ENCODE peak calls at places on chromosomes 2 and 18, in eight cellular contexts. O, K, S, D, W, J, R and V are unnamed samples.

GRCh38 chr2:64296695-64297346 is 152.6 kb upstream of the PELI1 start:
- DNase-seq in R (no peak), S (no peak), W (no peak), J (no peak), K (peak), O (no peak), D (no peak), V (no peak)

GRCh38 chr2:108396845-108397244 is 19.1 kb downstream of the SULT1C4 start:
- DNase-seq in K (peak), J (no peak), R (no peak), S (no peak), O (peak), W (no peak), D (peak), V (no peak)

GRCh38 chr2:113762377-113763118 is 6.1 kb upstream of the SLC35F5 start:
- DNase-seq in S (no peak), R (no peak), W (no peak), O (peak), D (peak), J (no peak), K (peak), V (no peak)

GRCh38 chr2:70458661-70459060 is 95.0 kb downstream of the TGFA start:
- DNase-seq in R (no peak), K (no peak), S (no peak), W (no peak), J (no peak), D (no peak), O (no peak), V (no peak)

GRCh38 chr2:241035818-241036396 is 37.5 kb downstream of the SNED1 start:
- DNase-seq in S (peak), J (no peak), W (no peak), R (no peak), D (no peak), K (no peak), O (no peak), V (no peak)

GRCh38 chr2:96404446-96405373 is 69.1 kb downstream of the NCAPH start:
- DNase-seq in S (no peak), W (no peak), D (no peak), J (no peak), O (no peak), K (no peak), R (no peak), V (no peak)

GRCh38 chr2:158967114-158967730 is 1.2 kb upstream of the TANC1 start:
- DNase-seq in R (no peak), O (no peak), K (no peak), S (no peak), J (no peak), W (no peak), D (peak), V (peak)

GRCh38 chr2:189799030-189799331 is 14.7 kb downstream of the PMS1 start:
- DNase-seq in J (no peak), O (no peak), K (no peak), W (no peak), S (no peak), D (no peak), R (no peak), V (no peak)

GRCh38 chr2:137048455-137048854 is 283.1 kb downstream of the THSD7B start:
- DNase-seq in K (no peak), S (no peak), D (no peak), O (no peak), W (no peak), R (no peak), J (no peak), V (no peak)

GRCh38 chr2:101442667-101443061 is 32.2 kb downstream of the RFX8 start:
- DNase-seq in S (no peak), R (no peak), K (no peak), J (no peak), O (peak), D (peak), W (no peak), V (no peak)
- TF ChIP-seq CTCF in S (no peak), R (no peak), K (no peak), J (no peak), O (peak), D (peak), W (no peak), V (no peak)

GRCh38 chr18:67109535-67109934 is 407.0 kb downstream of the DSEL start:
- DNase-seq in S (no peak), K (no peak), R (no peak), J (no peak), D (no peak), W (no peak), O (no peak), V (no peak)

GRCh38 chr18:67108894-67109293 is 407.6 kb downstream of the DSEL start:
- DNase-seq in R (no peak), O (no peak), S (no peak), D (no peak), J (no peak), W (no peak), K (no peak), V (no peak)

DNA sequence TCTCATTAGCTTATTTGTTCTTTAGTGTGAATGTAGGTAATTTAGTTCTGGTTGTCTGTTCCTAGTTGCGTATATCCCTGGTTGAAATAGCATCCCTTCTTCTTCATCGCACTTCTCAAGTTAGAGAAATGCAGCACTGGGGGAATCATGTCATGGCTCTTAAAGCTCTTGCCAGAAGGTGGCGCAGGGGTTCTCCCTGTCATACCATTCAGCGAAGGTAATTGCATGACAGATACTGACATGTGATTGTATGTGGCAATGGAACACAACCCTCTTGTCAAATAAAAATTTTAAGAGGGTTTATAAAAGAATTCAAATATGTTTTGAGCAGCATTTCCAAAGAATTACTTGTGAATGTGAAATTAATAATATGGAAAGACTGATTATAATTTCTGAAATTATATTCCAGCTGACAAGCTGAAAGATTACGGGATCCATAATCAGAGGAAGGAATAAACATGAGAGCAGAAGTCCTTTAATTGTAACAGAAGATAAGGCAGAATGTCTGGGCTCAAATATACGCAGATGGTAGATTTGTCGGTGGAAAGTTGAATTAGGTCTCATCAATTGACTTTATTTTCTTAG is 411.7 kb downstream of the DSEL start:
- DNase-seq in R (no peak), W (peak), K (peak), J (peak), O (peak), S (peak), D (peak), V (peak)
- TF ChIP-seq CTCF in R (peak), W (peak), K (peak), J (peak), O (peak), S (peak), D (peak), V (peak)

GRCh38 chr2:25054720-25055119 is 12.8 kb downstream of the EFR3B start:
- DNase-seq in S (no peak), D (no peak), W (no peak), K (no peak), J (no peak), R (no peak), O (no peak), V (no peak)
- TF ChIP-seq CTCF in S (no peak), D (no peak), W (no peak), K (no peak), J (no peak), R (no peak), O (no peak), V (no peak)

GRCh38 chr18:29892960-29893558 is 1149.5 kb downstream of the DSC3 start:
- DNase-seq in K (no peak), R (no peak), W (no peak), O (peak), S (no peak), J (no peak), D (peak), V (no peak)
- TF ChIP-seq CTCF in K (peak), R (no peak), W (peak), O (peak), S (no peak), J (peak), D (peak), V (peak)

DNA sequence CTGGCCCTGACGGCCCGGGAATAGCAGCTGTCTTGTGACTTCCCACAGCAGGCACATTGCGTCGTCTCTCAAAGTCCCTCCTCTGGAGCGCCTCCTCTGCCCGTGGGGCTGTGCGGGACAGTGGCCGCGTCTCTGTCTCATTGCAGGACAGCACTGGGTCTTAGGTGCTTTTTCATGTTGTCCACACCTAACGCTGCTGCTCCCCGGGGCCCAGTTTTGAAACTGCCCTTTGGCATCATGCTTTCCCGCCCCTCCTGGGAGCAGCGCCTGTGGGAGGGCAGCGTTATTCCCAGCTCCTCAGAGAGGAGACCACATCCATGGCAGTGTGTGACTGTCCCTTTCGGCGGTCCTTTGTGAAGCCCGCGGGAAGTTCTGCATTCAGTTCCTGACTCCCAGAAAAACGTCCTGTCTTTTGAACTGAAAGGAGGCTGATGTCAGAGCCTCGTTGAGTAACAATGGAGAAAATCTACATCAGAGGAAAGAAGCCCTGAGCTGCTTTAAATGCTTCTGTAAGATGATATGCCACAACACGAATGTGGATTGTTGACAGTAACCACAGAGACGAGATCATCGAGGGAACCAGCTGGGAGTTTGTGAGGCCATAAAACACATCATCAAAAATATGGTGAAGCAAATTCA is 226.0 kb downstream of the FAM210A start:
- DNase-seq in J (peak), K (peak), S (no peak), O (peak), R (no peak), D (peak), W (peak), V (no peak)
- TF ChIP-seq CTCF in J (no peak), K (no peak), S (no peak), O (no peak), R (no peak), D (peak), W (no peak), V (no peak)

GRCh38 chr2:200255549-200255948 is 50.9 kb upstream of the SPATS2L start:
- DNase-seq in J (no peak), R (no peak), O (no peak), K (no peak), W (no peak), D (no peak), S (no peak), V (no peak)

GRCh38 chr2:200258881-200259576 is 47.5 kb upstream of the SPATS2L start:
- DNase-seq in J (no peak), R (no peak), W (no peak), S (no peak), D (peak), K (no peak), O (peak), V (no peak)

GRCh38 chr2:200259577-200259957 is 46.9 kb upstream of the SPATS2L start:
- DNase-seq in R (no peak), D (no peak), K (no peak), W (peak), O (no peak), S (no peak), J (no peak), V (no peak)

GRCh38 chr2:200254788-200255187 is 51.7 kb upstream of the SPATS2L start:
- DNase-seq in S (no peak), O (no peak), J (no peak), W (no peak), K (no peak), R (no peak), D (no peak), V (no peak)

DNA sequence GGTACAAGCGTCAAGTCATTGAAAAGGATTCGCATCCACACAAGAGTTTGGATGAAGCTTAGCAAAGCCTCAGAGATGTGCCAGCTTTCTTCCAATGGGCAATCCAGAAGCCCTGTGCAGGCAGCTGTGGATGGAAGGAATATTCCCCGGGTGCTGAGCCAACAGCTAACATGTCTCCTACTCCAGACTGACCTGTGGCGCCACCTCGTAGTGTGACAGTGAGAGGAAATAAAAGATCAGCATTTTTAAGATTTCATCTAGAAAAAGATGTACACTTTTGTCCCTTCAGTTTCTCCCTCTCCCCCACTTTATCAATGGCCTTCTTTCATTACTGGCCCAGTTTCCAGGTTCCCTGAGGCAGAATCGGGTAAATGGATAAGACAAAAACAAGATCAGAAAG is 48.9 kb upstream of the SPATS2L start:
- DNase-seq in J (no peak), R (no peak), K (no peak), W (no peak), D (no peak), S (no peak), O (no peak), V (no peak)
- TF ChIP-seq CTCF in J (no peak), R (no peak), K (no peak), W (no peak), D (no peak), S (no peak), O (no peak), V (no peak)